ENCODE peak calls at places on chromosomes 2 and 18, in six cellular contexts. K is HS-5, I is renal cortical epithelial cell, B is cardiac fibroblast, V is foreskin melanocyte, R is ACHN. T is an unnamed sample.

GRCh38 chr18:58088723-58089074 is 44.7 kb downstream of the NEDD4L start:
- DNase-seq in K (no peak), I (no peak), B (no peak), V (no peak), R (no peak), T (no peak)

GRCh38 chr2:30714811-30715709 is 92.2 kb downstream of the CAPN13 start:
- DNase-seq in K (no peak), I (no peak), B (no peak), V (no peak), R (no peak), T (no peak)

GRCh38 chr2:20157606-20157970 is 67.3 kb downstream of the SDC1 start:
- DNase-seq in K (no peak), I (no peak), B (no peak), V (no peak), R (no peak), T (peak)

GRCh38 chr2:168378960-168379669 is 77.0 kb upstream of the CERS6 start:
- DNase-seq in K (no peak), I (no peak), B (no peak), V (no peak), R (no peak), T (no peak)

GRCh38 chr18:75854174-75854573 is 426.7 kb upstream of the SMIM21 start:
- DNase-seq in K (no peak), I (no peak), B (no peak), V (no peak), R (peak), T (no peak)

GRCh38 chr2:45616663-45617411 is 5.8 kb upstream of the SRBD1 start:
- DNase-seq in K (no peak), I (peak), B (peak), V (no peak), R (no peak), T (no peak)

GRCh38 chr18:54616220-54616848 is 25.3 kb downstream of the DYNAP start:
- DNase-seq in K (no peak), I (peak), B (no peak), V (no peak), R (no peak), T (no peak)

GRCh38 chr2:127700527-127701192 is 637 bp upstream of the SFT2D3 start:
- DNase-seq in K (no peak), I (peak), B (no peak), V (no peak), R (no peak), T (no peak)

GRCh38 chr18:55322176-55322735 is 265.7 kb downstream of the TCF4 start:
- DNase-seq in K (peak), I (peak), B (peak), V (peak), R (peak), T (peak)

GRCh38 chr2:236828002-236828401 is 257.7 kb upstream of the COPS8 start:
- DNase-seq in K (no peak), I (no peak), B (peak), V (no peak), R (no peak), T (peak)

GRCh38 chr2:148967484-148967883 is 71.0 kb upstream of the LYPD6B start:
- DNase-seq in K (no peak), I (no peak), B (peak), V (no peak), R (no peak), T (no peak)

GRCh38 chr2:152584301-152584700 is 133.0 kb downstream of the PRPF40A start:
- DNase-seq in K (no peak), I (no peak), B (peak), V (no peak), R (no peak), T (no peak)

GRCh38 chr2:181126311-181126710 is 145.9 kb downstream of the UBE2E3 start:
- DNase-seq in K (no peak), I (no peak), B (no peak), V (no peak), R (no peak), T (no peak)

GRCh38 chr2:111698089-111698488 is 185.9 kb downstream of the ANAPC1 start:
- DNase-seq in K (no peak), I (no peak), B (no peak), V (no peak), R (no peak), T (no peak)

GRCh38 chr2:95014126-95014708 is 11.3 kb upstream of the MAL start:
- DNase-seq in K (no peak), I (no peak), B (no peak), V (no peak), R (no peak), T (no peak)

GRCh38 chr2:26811261-26811660 is 25.4 kb downstream of the CENPA start:
- DNase-seq in K (no peak), I (no peak), B (no peak), V (no peak), R (no peak), T (peak)

GRCh38 chr2:96502891-96503636 is 2.1 kb downstream of the NEURL3 start:
- DNase-seq in K (no peak), I (peak), B (no peak), V (no peak), R (no peak), T (no peak)

GRCh38 chr18:64678048-64678447 is 529.2 kb upstream of the LINC00305 start:
- DNase-seq in K (no peak), I (no peak), B (no peak), V (no peak), R (no peak), T (no peak)

GRCh38 chr2:193876980-193877379 is 1682.2 kb upstream of the TMEFF2 start:
- DNase-seq in K (no peak), I (no peak), B (no peak), V (no peak), R (no peak), T (no peak)

GRCh38 chr18:11147962-11148654 is 1.3 kb downstream of the PIEZO2 start:
- DNase-seq in K (no peak), I (no peak), B (no peak), V (no peak), R (no peak), T (no peak)

GRCh38 chr2:171703574-171704347 is 16.5 kb downstream of the DYNC1I2 start:
- DNase-seq in K (no peak), I (peak), B (peak), V (no peak), R (peak), T (no peak)

GRCh38 chr2:63888490-63889402 is 47.0 kb downstream of the UGP2 start:
- DNase-seq in K (peak), I (peak), B (peak), V (peak), R (peak), T (no peak)

GRCh38 chr2:19361325-19361990 is 3.0 kb upstream of the OSR1 start:
- DNase-seq in K (no peak), I (no peak), B (no peak), V (no peak), R (no peak), T (no peak)

GRCh38 chr2:159506764-159507406 is 109.5 kb downstream of the BAZ2B start:
- DNase-seq in K (no peak), I (peak), B (peak), V (no peak), R (peak), T (no peak)

T was measured in suprapubic skin.